ENCODE peak calls at places on chromosome 16, in five cellular contexts. One of them, this sample, is unnamed.

GRCh38 chr16:67530013-67530939 is 1.6 kb downstream of the RIPOR1 start:
- DNase-seq in left colon: peak; percentile 66
- DNase-seq in mucosa of gallbladder: peak; percentile 59
- DNase-seq in iPS-NIHi11: peak; percentile 60
- DNase-seq in anterior cingulate cortex: peak; percentile 74
- DNase-seq in this sample: peak; percentile 44

GRCh38 chr16:82630688-82631087 is 3.9 kb downstream of the CDH13 start:
- DNase-seq in left colon: no peak
- DNase-seq in mucosa of gallbladder: no peak
- DNase-seq in iPS-NIHi11: no peak
- DNase-seq in anterior cingulate cortex: no peak
- DNase-seq in this sample: no peak

GRCh38 chr16:30139895-30140481 is 17.0 kb upstream of the MAPK3 start:
- DNase-seq in left colon: no peak
- DNase-seq in mucosa of gallbladder: no peak
- DNase-seq in iPS-NIHi11: no peak
- DNase-seq in anterior cingulate cortex: no peak
- DNase-seq in this sample: no peak

GRCh38 chr16:30784215-30784614 is 2.8 kb downstream of the ZNF629 start:
- DNase-seq in left colon: no peak
- DNase-seq in mucosa of gallbladder: no peak
- DNase-seq in iPS-NIHi11: no peak
- DNase-seq in anterior cingulate cortex: no peak
- DNase-seq in this sample: no peak

GRCh38 chr16:48365601-48366164 is 19.5 kb downstream of the SIAH1 start:
- DNase-seq in left colon: peak; percentile 94
- DNase-seq in mucosa of gallbladder: peak; percentile 90
- DNase-seq in iPS-NIHi11: peak; percentile 91
- DNase-seq in anterior cingulate cortex: peak; percentile 67
- DNase-seq in this sample: peak; percentile 74

GRCh38 chr16:24540575-24541240 is 1.3 kb downstream of the RBBP6 start:
- DNase-seq in left colon: peak; percentile 23
- DNase-seq in mucosa of gallbladder: no peak
- DNase-seq in iPS-NIHi11: no peak
- DNase-seq in anterior cingulate cortex: no peak
- DNase-seq in this sample: no peak

GRCh38 chr16:82715833-82716232 is 89.1 kb downstream of the CDH13 start:
- DNase-seq in left colon: no peak
- DNase-seq in mucosa of gallbladder: no peak
- DNase-seq in iPS-NIHi11: no peak
- DNase-seq in anterior cingulate cortex: no peak
- DNase-seq in this sample: no peak

GRCh38 chr16:2040450-2041105 is 7.1 kb downstream of the NTHL1 start:
- DNase-seq in left colon: no peak
- DNase-seq in mucosa of gallbladder: no peak
- DNase-seq in iPS-NIHi11: no peak
- DNase-seq in anterior cingulate cortex: no peak
- DNase-seq in this sample: no peak

GRCh38 chr16:89922884-89923639 is at the start of gene TUBB3:
- DNase-seq in left colon: peak; percentile 72
- DNase-seq in mucosa of gallbladder: peak; percentile 58
- DNase-seq in iPS-NIHi11: peak; percentile 94
- DNase-seq in anterior cingulate cortex: peak; percentile 82
- DNase-seq in this sample: no peak

GRCh38 chr16:11350531-11351335 is 5.5 kb downstream of the RMI2 start:
- DNase-seq in left colon: no peak
- DNase-seq in mucosa of gallbladder: no peak
- DNase-seq in iPS-NIHi11: no peak
- DNase-seq in anterior cingulate cortex: no peak
- DNase-seq in this sample: no peak

GRCh38 chr16:66618588-66618987 is 14.1 kb downstream of the CMTM3 start:
- DNase-seq in left colon: no peak
- DNase-seq in mucosa of gallbladder: no peak
- DNase-seq in iPS-NIHi11: no peak
- DNase-seq in anterior cingulate cortex: no peak
- DNase-seq in this sample: no peak

GRCh38 chr16:84999857-85000480 is 11.4 kb downstream of the ZDHHC7 start:
- DNase-seq in left colon: no peak
- DNase-seq in mucosa of gallbladder: no peak
- DNase-seq in iPS-NIHi11: no peak
- DNase-seq in anterior cingulate cortex: no peak
- DNase-seq in this sample: no peak

GRCh38 chr16:66477028-66477515 is 50.0 kb downstream of the BEAN1 start:
- DNase-seq in left colon: no peak
- DNase-seq in mucosa of gallbladder: no peak
- DNase-seq in iPS-NIHi11: no peak
- DNase-seq in anterior cingulate cortex: no peak
- DNase-seq in this sample: no peak

GRCh38 chr16:74607967-74608356 is 1.0 kb upstream of the GLG1 start:
- DNase-seq in left colon: no peak
- DNase-seq in mucosa of gallbladder: no peak
- DNase-seq in iPS-NIHi11: peak; percentile 54
- DNase-seq in anterior cingulate cortex: no peak
- DNase-seq in this sample: no peak

GRCh38 chr16:24729967-24730815 is 740 bp downstream of the TNRC6A start:
- DNase-seq in left colon: peak; percentile 66
- DNase-seq in mucosa of gallbladder: no peak
- DNase-seq in iPS-NIHi11: peak; percentile 70
- DNase-seq in anterior cingulate cortex: peak; percentile 19
- DNase-seq in this sample: no peak

GRCh38 chr16:71895679-71896385 is 501 bp downstream of the IST1 start:
- DNase-seq in left colon: no peak
- DNase-seq in mucosa of gallbladder: peak; percentile 24
- DNase-seq in iPS-NIHi11: peak; percentile 37
- DNase-seq in anterior cingulate cortex: peak; percentile 50
- DNase-seq in this sample: no peak

GRCh38 chr16:49492090-49492801 is 118.6 kb downstream of the C16orf78 start:
- DNase-seq in left colon: peak; percentile 40
- DNase-seq in mucosa of gallbladder: no peak
- DNase-seq in iPS-NIHi11: peak; percentile 98
- DNase-seq in anterior cingulate cortex: peak; percentile 36
- DNase-seq in this sample: no peak

GRCh38 chr16:65388592-65388991 is 266.7 kb upstream of the CDH11 start:
- DNase-seq in left colon: no peak
- DNase-seq in mucosa of gallbladder: no peak
- DNase-seq in iPS-NIHi11: no peak
- DNase-seq in anterior cingulate cortex: no peak
- DNase-seq in this sample: no peak

GRCh38 chr16:10979717-10980601 is 35.6 kb downstream of the CLEC16A start:
- DNase-seq in left colon: no peak
- DNase-seq in mucosa of gallbladder: no peak
- DNase-seq in iPS-NIHi11: peak; percentile 31
- DNase-seq in anterior cingulate cortex: peak; percentile 38
- DNase-seq in this sample: no peak

GRCh38 chr16:49817754-49818507 is 38.0 kb downstream of the ZNF423 start:
- DNase-seq in left colon: no peak
- DNase-seq in mucosa of gallbladder: no peak
- DNase-seq in iPS-NIHi11: no peak
- DNase-seq in anterior cingulate cortex: no peak
- DNase-seq in this sample: no peak

GRCh38 chr16:67277294-67277998 is 1.9 kb upstream of the PLEKHG4 start:
- DNase-seq in left colon: no peak
- DNase-seq in mucosa of gallbladder: no peak
- DNase-seq in iPS-NIHi11: no peak
- DNase-seq in anterior cingulate cortex: no peak
- DNase-seq in this sample: peak; percentile 28

GRCh38 chr16:3953728-3954410 is 73.4 kb upstream of the CREBBP start:
- DNase-seq in left colon: no peak
- DNase-seq in mucosa of gallbladder: no peak
- DNase-seq in iPS-NIHi11: no peak
- DNase-seq in anterior cingulate cortex: no peak
- DNase-seq in this sample: no peak

GRCh38 chr16:51877686-51878085 is 669.3 kb downstream of the TOX3 start:
- DNase-seq in left colon: no peak
- DNase-seq in mucosa of gallbladder: no peak
- DNase-seq in iPS-NIHi11: no peak
- DNase-seq in anterior cingulate cortex: no peak
- DNase-seq in this sample: no peak

GRCh38 chr16:87945351-87946042 is 5.7 kb upstream of the BANP start:
- DNase-seq in left colon: peak; percentile 71
- DNase-seq in mucosa of gallbladder: peak; percentile 84
- DNase-seq in iPS-NIHi11: peak; percentile 70
- DNase-seq in anterior cingulate cortex: peak; percentile 76
- DNase-seq in this sample: peak; percentile 51

GRCh38 chr16:1487395-1488053 is 1.2 kb downstream of the PTX4 start:
- DNase-seq in left colon: no peak
- DNase-seq in mucosa of gallbladder: no peak
- DNase-seq in iPS-NIHi11: no peak
- DNase-seq in anterior cingulate cortex: no peak
- DNase-seq in this sample: no peak

GRCh38 chr16:30114411-30114810 is 1.1 kb upstream of the GDPD3 start:
- DNase-seq in left colon: no peak
- DNase-seq in mucosa of gallbladder: no peak
- DNase-seq in iPS-NIHi11: no peak
- DNase-seq in anterior cingulate cortex: no peak
- DNase-seq in this sample: no peak

GRCh38 chr16:77424841-77425604 is 9.8 kb downstream of the ADAMTS18 start:
- DNase-seq in left colon: no peak
- DNase-seq in mucosa of gallbladder: no peak
- DNase-seq in iPS-NIHi11: no peak
- DNase-seq in anterior cingulate cortex: no peak
- DNase-seq in this sample: no peak

This sample was measured in tibial nerve.